ENCODE peak calls at places on chromosome 12, in four cellular contexts. L is IMR-90, W is SK-N-SH, O is K562. N is an unnamed sample.

GRCh38 chr12:1117371-1117770 is 126.3 kb downstream of the ERC1 start:
- DNase-seq in L (peak; percentile 78), W (no peak), O (no peak), N (no peak)

GRCh38 chr12:113858828-113859386 is 107.2 kb downstream of the RBM19 start:
- DNase-seq in L (no peak), W (no peak), O (no peak), N (no peak)

GRCh38 chr12:50506753-50507473 is 2.1 kb downstream of the DIP2B start:
- DNase-seq in L (no peak), W (no peak), O (no peak), N (no peak)

GRCh38 chr12:106631797-106632196 is 49.0 kb downstream of the RFX4 start:
- DNase-seq in L (no peak), W (no peak), O (no peak), N (no peak)

GRCh38 chr12:123150273-123150803 is 552 bp downstream of the PITPNM2 start:
- DNase-seq in L (no peak), W (peak; percentile 88), O (peak; percentile 80), N (no peak)

GRCh38 chr12:116924558-116925453 is 14.1 kb downstream of the FBXW8 start:
- DNase-seq in L (peak; percentile 91), W (no peak), O (no peak), N (peak; percentile 51)

GRCh38 chr12:31362759-31363415 is 36.9 kb upstream of the SINHCAF start:
- DNase-seq in L (no peak), W (no peak), O (peak; percentile 37), N (peak; percentile 35)

GRCh38 chr12:131142891-131143637 is 189.4 kb downstream of the ADGRD1 start:
- DNase-seq in L (no peak), W (peak; percentile 66), O (no peak), N (no peak)

DNA sequence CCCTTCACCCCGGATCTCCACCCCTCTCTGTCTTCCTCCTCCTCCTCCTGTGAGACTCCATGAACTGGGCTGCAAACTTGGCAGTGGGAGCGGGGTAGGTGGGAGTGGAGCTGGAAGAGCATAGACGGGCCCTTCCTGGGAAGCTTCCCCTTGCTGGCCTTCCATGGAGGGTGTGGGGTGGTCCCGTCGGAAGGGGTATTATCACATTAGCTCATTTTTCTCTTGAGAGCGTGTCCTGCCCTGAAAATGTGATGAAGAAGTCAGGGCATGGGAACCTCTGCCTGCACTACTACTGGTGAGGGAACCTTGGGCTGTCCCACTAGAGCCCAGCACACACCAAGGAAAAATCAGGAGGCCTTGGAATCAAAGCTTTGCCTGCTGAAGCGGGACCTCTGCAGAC is 66.5 kb downstream of the CACNA1C start:
- DNase-seq in L (no peak), W (no peak), O (no peak), N (no peak)
- TF ChIP-seq MXI1 in L (no peak), W (no peak), O (no peak), N (no peak)

DNA sequence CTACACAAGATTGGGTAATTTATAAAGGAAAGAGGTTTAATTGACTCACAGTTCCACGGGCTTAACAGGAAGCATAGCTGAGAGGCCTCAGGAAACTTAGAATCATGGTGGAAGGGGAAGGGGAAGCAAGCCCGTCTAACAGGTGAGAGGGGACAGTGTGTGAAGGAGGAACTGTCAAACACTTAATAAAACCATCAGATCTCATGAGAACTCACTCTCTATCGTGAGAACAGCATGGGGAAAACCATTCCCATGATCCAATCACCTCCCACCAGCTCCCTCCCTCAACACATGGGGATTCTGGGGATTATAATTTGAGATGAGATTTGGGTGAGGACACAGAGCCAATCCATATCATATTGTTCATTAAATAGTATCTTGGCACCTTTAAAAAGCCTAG is 56.1 kb downstream of the EPS8 start:
- DNase-seq in L (no peak), W (no peak), O (no peak), N (no peak)
- TF ChIP-seq MXI1 in L (no peak), W (no peak), O (no peak), N (no peak)

DNA sequence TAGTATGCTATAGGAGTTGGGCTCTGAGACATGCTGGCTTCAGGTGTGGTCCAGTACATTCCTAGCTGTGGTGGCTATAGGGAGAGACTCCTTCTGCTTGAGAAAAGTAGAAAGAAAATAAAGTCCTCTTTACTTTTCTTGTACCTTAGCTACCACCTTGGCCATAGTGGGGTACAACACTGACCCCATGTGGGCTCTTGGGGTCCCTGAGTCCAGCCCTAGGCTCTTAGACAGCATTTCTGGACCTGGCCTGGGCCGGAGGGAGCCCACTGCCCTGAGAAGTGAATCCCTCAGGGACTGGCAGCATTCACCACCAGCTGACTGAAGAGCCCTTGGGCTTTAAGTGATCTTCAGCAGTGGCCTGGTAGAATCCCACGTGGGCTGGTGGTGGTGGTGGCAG is 143.1 kb downstream of the SYT10 start:
- DNase-seq in L (no peak), W (no peak), O (no peak), N (no peak)
- TF ChIP-seq MXI1 in L (no peak), W (no peak), O (no peak), N (no peak)

DNA sequence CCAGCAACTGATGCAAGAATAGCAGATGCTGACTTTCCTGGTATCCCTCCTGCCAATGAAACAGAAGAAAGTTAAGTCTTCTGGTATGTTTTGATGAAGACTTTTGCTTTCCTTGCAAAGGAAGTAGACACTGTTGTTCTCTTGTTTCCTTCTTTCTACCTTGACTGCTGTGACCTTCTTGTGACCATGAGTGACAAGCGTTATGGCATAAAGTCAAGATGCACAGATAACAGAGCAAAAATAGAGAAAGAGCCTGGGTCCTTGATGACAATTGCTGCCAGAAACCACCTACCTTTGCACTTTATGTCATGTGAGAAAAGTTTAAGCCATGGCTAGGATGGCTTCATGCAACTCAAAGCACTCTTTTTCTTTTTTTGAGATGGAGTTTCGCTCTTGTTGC is 49.2 kb upstream of the LTA4H start:
- DNase-seq in L (no peak), W (no peak), O (no peak), N (no peak)
- TF ChIP-seq MXI1 in L (no peak), W (no peak), O (no peak), N (no peak)

DNA sequence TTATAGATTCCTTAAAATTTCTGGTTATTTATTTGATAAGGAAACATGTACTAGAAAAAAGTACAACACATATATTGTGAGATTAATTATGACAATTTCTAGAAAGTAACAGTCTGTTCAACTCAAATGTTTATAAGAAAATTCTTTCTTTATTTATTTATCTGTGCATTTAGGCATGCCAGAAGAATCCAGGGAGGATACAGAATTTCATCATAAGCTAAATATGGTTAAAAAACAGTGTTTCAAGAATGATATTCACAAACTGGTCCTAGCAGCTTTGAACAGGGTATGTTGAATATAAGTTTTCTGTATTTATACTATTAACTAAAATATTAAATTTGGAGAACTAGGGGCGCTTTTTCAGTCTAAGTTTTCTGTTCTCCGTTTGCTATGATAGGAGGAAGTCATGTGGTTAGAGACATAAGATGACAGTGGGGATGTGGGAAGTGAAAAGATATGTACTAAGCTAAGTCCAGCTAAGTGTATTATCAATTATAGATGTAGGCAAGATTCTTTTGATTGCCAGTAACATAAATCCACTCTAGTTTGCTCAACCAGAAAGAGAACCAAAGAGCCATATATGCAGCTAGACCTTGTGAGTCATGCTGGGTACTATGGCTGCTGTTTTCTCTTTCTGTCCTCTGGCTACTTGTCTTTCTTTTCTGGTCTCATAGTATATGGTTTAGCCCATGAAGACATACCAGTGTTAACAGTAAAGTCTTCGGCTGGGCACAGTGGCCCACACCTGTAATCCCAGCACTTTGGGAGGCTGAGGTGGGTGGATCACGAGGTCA is 39.0 kb downstream of the LRRK2 start:
- DNase-seq in L (peak; percentile 38), W (no peak), O (no peak), N (no peak)
- TF ChIP-seq MXI1 in L (no peak), W (no peak), O (no peak), N (no peak)

N was measured in HepG2.